ENCODE peak calls at places on chromosomes 3 and 15, in seven cellular contexts. One of them, this sample, is unnamed.

GRCh38 chr3:13172644-13173013 is 99.4 kb upstream of the IQSEC1 start:
- DNase-seq in SK-N-SH: no peak
- DNase-seq in K562: no peak
- DNase-seq in GM12891: no peak
- DNase-seq in HepG2: no peak
- DNase-seq in GM12878: no peak
- DNase-seq in H1: no peak
- DNase-seq in this sample: no peak

GRCh38 chr3:44437800-44438199 is 39.7 kb downstream of the ZNF445 start:
- DNase-seq in SK-N-SH: no peak
- DNase-seq in K562: no peak
- DNase-seq in GM12891: no peak
- DNase-seq in HepG2: no peak
- DNase-seq in GM12878: no peak
- DNase-seq in H1: no peak
- DNase-seq in this sample: no peak

GRCh38 chr3:11273945-11274344 is 1.7 kb downstream of the ATG7 start:
- DNase-seq in SK-N-SH: no peak
- DNase-seq in K562: no peak
- DNase-seq in GM12891: no peak
- DNase-seq in HepG2: no peak
- DNase-seq in GM12878: no peak
- DNase-seq in H1: no peak
- DNase-seq in this sample: no peak

GRCh38 chr15:65377105-65377975 is 462 bp downstream of the IGDCC3 start:
- DNase-seq in SK-N-SH: peak
- DNase-seq in K562: no peak
- DNase-seq in GM12891: peak
- DNase-seq in HepG2: no peak
- DNase-seq in GM12878: no peak
- DNase-seq in H1: peak
- DNase-seq in this sample: no peak

GRCh38 chr3:1442271-1442670 is 349.4 kb downstream of the CNTN6 start:
- DNase-seq in SK-N-SH: no peak
- DNase-seq in K562: no peak
- DNase-seq in GM12891: no peak
- DNase-seq in HepG2: no peak
- DNase-seq in GM12878: no peak
- DNase-seq in H1: no peak
- DNase-seq in this sample: no peak

GRCh38 chr15:48962662-48963523 is 826 bp downstream of the SHC4 start:
- DNase-seq in SK-N-SH: peak
- DNase-seq in K562: no peak
- DNase-seq in GM12891: peak
- DNase-seq in HepG2: no peak
- DNase-seq in GM12878: no peak
- DNase-seq in H1: peak
- DNase-seq in this sample: peak

GRCh38 chr3:108215876-108216275 is 6.3 kb downstream of the IFT57 start:
- DNase-seq in SK-N-SH: no peak
- DNase-seq in K562: no peak
- DNase-seq in GM12891: no peak
- DNase-seq in HepG2: no peak
- DNase-seq in GM12878: no peak
- DNase-seq in H1: no peak
- DNase-seq in this sample: no peak

GRCh38 chr3:23654571-23654970 is 151.2 kb upstream of the UBE2E1 start:
- DNase-seq in SK-N-SH: no peak
- DNase-seq in K562: no peak
- DNase-seq in GM12891: no peak
- DNase-seq in HepG2: no peak
- DNase-seq in GM12878: no peak
- DNase-seq in H1: no peak
- DNase-seq in this sample: no peak

GRCh38 chr15:29570121-29570930 is 251.9 kb downstream of the TJP1 start:
- DNase-seq in SK-N-SH: peak
- DNase-seq in K562: no peak
- DNase-seq in GM12891: peak
- DNase-seq in HepG2: no peak
- DNase-seq in GM12878: no peak
- DNase-seq in H1: peak
- DNase-seq in this sample: no peak

GRCh38 chr15:42808921-42809320 is 72.0 kb upstream of the CDAN1 start:
- DNase-seq in SK-N-SH: no peak
- DNase-seq in K562: no peak
- DNase-seq in GM12891: no peak
- DNase-seq in HepG2: no peak
- DNase-seq in GM12878: no peak
- DNase-seq in H1: no peak
- DNase-seq in this sample: no peak

GRCh38 chr15:31446546-31446945 is 119.9 kb downstream of the KLF13 start:
- DNase-seq in SK-N-SH: no peak
- DNase-seq in K562: no peak
- DNase-seq in GM12891: no peak
- DNase-seq in HepG2: no peak
- DNase-seq in GM12878: no peak
- DNase-seq in H1: peak
- DNase-seq in this sample: no peak

DNA sequence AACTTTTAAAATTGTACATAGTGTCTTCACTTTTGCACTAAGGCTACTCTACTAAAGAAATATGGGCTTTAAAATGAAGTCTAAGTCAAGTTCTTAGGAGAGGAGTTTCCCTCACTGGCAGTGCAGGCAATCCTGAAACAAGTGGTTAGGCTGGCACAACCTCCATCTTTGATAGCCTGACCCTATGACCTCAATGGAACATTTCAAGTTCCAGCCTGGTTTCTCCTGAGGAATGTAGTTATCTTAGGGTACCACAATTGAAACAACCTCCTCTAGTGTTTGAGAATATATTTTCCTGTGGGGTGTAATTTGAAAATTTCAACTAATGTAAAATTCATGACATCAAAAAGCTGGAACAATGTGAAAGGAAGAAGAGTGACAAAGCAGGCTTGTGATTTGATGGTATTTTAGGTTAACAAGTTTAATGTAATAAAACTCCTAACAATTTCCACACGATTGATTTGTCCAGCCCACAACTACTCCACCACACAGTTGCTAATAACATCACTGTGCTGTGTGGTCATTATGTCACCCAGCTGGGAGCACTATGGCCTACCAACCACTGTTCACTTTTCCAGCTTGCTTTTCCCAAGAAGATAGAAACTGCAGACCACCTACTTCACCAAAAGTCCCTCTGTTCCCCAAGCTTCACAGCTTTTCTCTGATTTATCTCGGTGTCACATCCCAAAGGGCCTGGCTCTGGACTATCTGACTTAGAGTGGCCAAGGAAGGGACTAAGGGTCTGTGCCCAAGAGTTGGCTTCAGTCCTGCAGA is 1.8 kb downstream of the WWTR1 start:
- DNase-seq in SK-N-SH: no peak
- DNase-seq in K562: no peak
- DNase-seq in GM12891: no peak
- DNase-seq in HepG2: no peak
- DNase-seq in GM12878: no peak
- DNase-seq in H1: no peak
- DNase-seq in this sample: no peak
- TF ChIP-seq TAF1 in SK-N-SH: no peak
- TF ChIP-seq TAF1 in K562: no peak
- TF ChIP-seq TAF1 in GM12891: no peak
- TF ChIP-seq TAF1 in HepG2: no peak
- TF ChIP-seq TAF1 in GM12878: no peak
- TF ChIP-seq TAF1 in H1: no peak
- TF ChIP-seq TAF1 in this sample: no peak

GRCh38 chr3:119235151-119235550 is 5.5 kb downstream of the B4GALT4 start:
- DNase-seq in SK-N-SH: no peak
- DNase-seq in K562: no peak
- DNase-seq in GM12891: no peak
- DNase-seq in HepG2: no peak
- DNase-seq in GM12878: no peak
- DNase-seq in H1: no peak
- DNase-seq in this sample: no peak

GRCh38 chr3:119237299-119237698 is 3.4 kb downstream of the B4GALT4 start:
- DNase-seq in SK-N-SH: no peak
- DNase-seq in K562: no peak
- DNase-seq in GM12891: no peak
- DNase-seq in HepG2: no peak
- DNase-seq in GM12878: no peak
- DNase-seq in H1: no peak
- DNase-seq in this sample: no peak

GRCh38 chr3:119234610-119235009 is 6.1 kb downstream of the B4GALT4 start:
- DNase-seq in SK-N-SH: no peak
- DNase-seq in K562: no peak
- DNase-seq in GM12891: no peak
- DNase-seq in HepG2: no peak
- DNase-seq in GM12878: no peak
- DNase-seq in H1: no peak
- DNase-seq in this sample: no peak

GRCh38 chr3:119239421-119239820 is 1.3 kb downstream of the B4GALT4 start:
- DNase-seq in SK-N-SH: no peak
- DNase-seq in K562: no peak
- DNase-seq in GM12891: no peak
- DNase-seq in HepG2: no peak
- DNase-seq in GM12878: no peak
- DNase-seq in H1: no peak
- DNase-seq in this sample: no peak

DNA sequence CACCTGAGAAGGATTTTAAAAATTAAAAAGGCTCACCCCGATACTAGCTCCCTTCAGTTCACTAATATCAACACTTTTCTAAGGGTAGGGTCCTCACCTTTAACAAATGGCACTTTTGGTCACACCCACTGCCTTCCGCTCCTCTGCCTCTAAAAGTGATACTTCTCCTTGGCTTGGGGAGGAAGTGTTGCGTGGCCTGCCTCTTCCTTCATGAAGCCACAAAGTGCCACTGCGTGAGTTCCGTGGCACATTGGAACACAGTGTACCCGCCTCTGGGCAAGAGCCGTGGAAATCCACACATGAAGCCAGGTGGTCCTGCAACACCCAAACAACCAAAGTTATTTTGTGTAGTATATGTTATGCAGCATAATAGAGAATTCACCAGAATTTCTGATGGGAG is 3.9 kb downstream of the B4GALT4 start:
- DNase-seq in SK-N-SH: no peak
- DNase-seq in K562: no peak
- DNase-seq in GM12891: no peak
- DNase-seq in HepG2: no peak
- DNase-seq in GM12878: no peak
- DNase-seq in H1: no peak
- DNase-seq in this sample: no peak
- TF ChIP-seq TAF1 in SK-N-SH: no peak
- TF ChIP-seq TAF1 in K562: no peak
- TF ChIP-seq TAF1 in GM12891: no peak
- TF ChIP-seq TAF1 in HepG2: no peak
- TF ChIP-seq TAF1 in GM12878: no peak
- TF ChIP-seq TAF1 in H1: no peak
- TF ChIP-seq TAF1 in this sample: no peak

GRCh38 chr3:50119786-50120185 is 31.1 kb downstream of the RBM5 start:
- DNase-seq in SK-N-SH: no peak
- DNase-seq in K562: no peak
- DNase-seq in GM12891: no peak
- DNase-seq in HepG2: no peak
- DNase-seq in GM12878: no peak
- DNase-seq in H1: no peak
- DNase-seq in this sample: no peak
- TF ChIP-seq TAF1 in SK-N-SH: no peak
- TF ChIP-seq TAF1 in K562: no peak
- TF ChIP-seq TAF1 in GM12891: no peak
- TF ChIP-seq TAF1 in HepG2: no peak
- TF ChIP-seq TAF1 in GM12878: no peak
- TF ChIP-seq TAF1 in H1: no peak
- TF ChIP-seq TAF1 in this sample: no peak

GRCh38 chr3:102142379-102143058 is 292.3 kb upstream of the ZPLD1 start:
- DNase-seq in SK-N-SH: no peak
- DNase-seq in K562: no peak
- DNase-seq in GM12891: no peak
- DNase-seq in HepG2: no peak
- DNase-seq in GM12878: no peak
- DNase-seq in H1: no peak
- DNase-seq in this sample: no peak
- TF ChIP-seq TAF1 in SK-N-SH: no peak
- TF ChIP-seq TAF1 in K562: no peak
- TF ChIP-seq TAF1 in GM12891: no peak
- TF ChIP-seq TAF1 in HepG2: no peak
- TF ChIP-seq TAF1 in GM12878: no peak
- TF ChIP-seq TAF1 in H1: no peak
- TF ChIP-seq TAF1 in this sample: no peak

DNA sequence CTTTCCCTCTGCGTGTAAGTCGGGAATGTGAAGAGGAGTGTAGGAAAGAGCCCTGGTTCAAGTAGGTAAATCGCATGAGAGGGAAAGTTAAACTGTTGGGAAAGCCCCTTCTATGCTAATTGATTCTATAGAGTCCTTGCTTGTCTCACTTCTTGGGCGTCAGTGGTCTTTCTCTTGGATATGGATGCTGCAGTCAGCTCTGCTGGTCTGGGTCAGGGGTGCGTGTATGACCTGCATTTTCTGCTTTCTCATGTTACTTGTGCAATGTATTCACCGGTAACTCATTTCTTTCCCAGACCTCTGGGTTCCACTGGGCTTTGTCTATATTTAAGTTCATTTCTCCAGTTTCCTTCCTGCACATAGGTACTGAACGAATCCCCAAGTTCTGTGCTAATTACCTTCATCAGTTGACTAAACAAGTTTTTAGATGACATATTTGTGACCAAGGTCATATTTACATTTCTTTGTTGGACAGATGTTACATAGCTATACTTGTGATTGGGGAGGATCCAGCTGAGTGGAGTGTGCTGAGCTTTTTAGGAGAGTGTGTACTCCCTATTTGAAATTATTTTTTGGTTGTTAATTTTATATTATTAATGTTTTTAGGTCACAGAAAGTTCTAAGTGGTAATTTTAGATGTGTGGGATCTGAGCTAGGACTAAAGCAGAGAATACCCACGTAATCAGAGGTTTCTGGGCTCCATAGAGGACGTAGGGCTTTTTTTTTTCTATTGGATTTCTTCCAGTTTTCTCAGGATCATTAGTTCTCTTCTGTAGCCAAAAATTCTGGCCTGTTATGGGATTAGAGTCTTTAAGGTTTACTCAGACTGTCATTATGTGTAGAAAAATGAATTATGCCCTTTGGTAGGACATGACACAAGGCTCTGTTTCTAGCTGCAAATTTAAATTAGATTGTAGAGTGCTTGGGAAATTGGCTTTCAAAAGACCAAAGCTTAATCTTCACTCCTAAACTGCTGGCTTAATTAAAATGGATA is 1.6 kb downstream of the SETD5 start:
- DNase-seq in SK-N-SH: no peak
- DNase-seq in K562: no peak
- DNase-seq in GM12891: no peak
- DNase-seq in HepG2: peak
- DNase-seq in GM12878: no peak
- DNase-seq in H1: no peak
- DNase-seq in this sample: no peak
- TF ChIP-seq TAF1 in SK-N-SH: no peak
- TF ChIP-seq TAF1 in K562: peak
- TF ChIP-seq TAF1 in GM12891: peak
- TF ChIP-seq TAF1 in HepG2: no peak
- TF ChIP-seq TAF1 in GM12878: no peak
- TF ChIP-seq TAF1 in H1: peak
- TF ChIP-seq TAF1 in this sample: no peak

This sample was measured in GM12892.